ENCODE peak calls at places on chromosomes 12 and 14, in six cellular contexts. One of them, this sample, is unnamed.

GRCh38 chr14:99430491-99430890 is 50.2 kb downstream of the SETD3 start:
- DNase-seq in natural killer cell: peak; percentile 33
- DNase-seq in psoas muscle: no peak
- DNase-seq in epithelial cell of esophagus: peak; percentile 28
- DNase-seq in CD8-positive, alpha-beta T cell: peak; percentile 31
- DNase-seq in tibial nerve: no peak
- DNase-seq in this sample: no peak

GRCh38 chr14:54622189-54622958 is 55.4 kb downstream of the SAMD4A start:
- DNase-seq in CD8-positive, alpha-beta T cell: no peak
- DNase-seq in epithelial cell of esophagus: peak; percentile 32
- DNase-seq in tibial nerve: no peak
- DNase-seq in psoas muscle: no peak
- DNase-seq in natural killer cell: no peak
- DNase-seq in this sample: no peak

GRCh38 chr12:18462437-18462836 is 201.1 kb downstream of the PIK3C2G start:
- DNase-seq in CD8-positive, alpha-beta T cell: no peak
- DNase-seq in epithelial cell of esophagus: peak; percentile 27
- DNase-seq in psoas muscle: no peak
- DNase-seq in natural killer cell: no peak
- DNase-seq in tibial nerve: no peak
- DNase-seq in this sample: no peak

GRCh38 chr14:92511472-92512247 is 1.9 kb upstream of the RIN3 start:
- DNase-seq in psoas muscle: no peak
- DNase-seq in natural killer cell: no peak
- DNase-seq in CD8-positive, alpha-beta T cell: no peak
- DNase-seq in epithelial cell of esophagus: peak; percentile 91
- DNase-seq in tibial nerve: no peak
- DNase-seq in this sample: no peak

GRCh38 chr14:100072783-100073346 is 7.6 kb downstream of the EVL start:
- DNase-seq in natural killer cell: peak; percentile 46
- DNase-seq in psoas muscle: no peak
- DNase-seq in epithelial cell of esophagus: peak; percentile 86
- DNase-seq in CD8-positive, alpha-beta T cell: peak; percentile 71
- DNase-seq in tibial nerve: no peak
- DNase-seq in this sample: no peak

GRCh38 chr12:47730341-47730744 is 5.1 kb upstream of the ENDOU start:
- DNase-seq in tibial nerve: no peak
- DNase-seq in CD8-positive, alpha-beta T cell: no peak
- DNase-seq in natural killer cell: no peak
- DNase-seq in epithelial cell of esophagus: no peak
- DNase-seq in psoas muscle: no peak
- DNase-seq in this sample: no peak

GRCh38 chr12:52215587-52216031 is 17.4 kb upstream of the KRT7 start:
- DNase-seq in natural killer cell: no peak
- DNase-seq in psoas muscle: no peak
- DNase-seq in tibial nerve: no peak
- DNase-seq in epithelial cell of esophagus: peak; percentile 92
- DNase-seq in CD8-positive, alpha-beta T cell: no peak
- DNase-seq in this sample: no peak

GRCh38 chr14:61533513-61534255 is 161.6 kb upstream of the HIF1A start:
- DNase-seq in tibial nerve: no peak
- DNase-seq in epithelial cell of esophagus: peak; percentile 50
- DNase-seq in natural killer cell: no peak
- DNase-seq in CD8-positive, alpha-beta T cell: no peak
- DNase-seq in psoas muscle: no peak
- DNase-seq in this sample: no peak

GRCh38 chr12:123264642-123265041 is 7.0 kb downstream of the CDK2AP1 start:
- DNase-seq in CD8-positive, alpha-beta T cell: no peak
- DNase-seq in natural killer cell: no peak
- DNase-seq in psoas muscle: no peak
- DNase-seq in tibial nerve: no peak
- DNase-seq in epithelial cell of esophagus: no peak
- DNase-seq in this sample: no peak

GRCh38 chr12:124568431-124569374 is 1.3 kb upstream of the NCOR2 start:
- DNase-seq in natural killer cell: no peak
- DNase-seq in epithelial cell of esophagus: peak; percentile 58
- DNase-seq in tibial nerve: peak; percentile 82
- DNase-seq in CD8-positive, alpha-beta T cell: no peak
- DNase-seq in psoas muscle: peak; percentile 86
- DNase-seq in this sample: no peak

GRCh38 chr12:124284368-124284767 is 10.5 kb upstream of the RFLNA start:
- DNase-seq in tibial nerve: no peak
- DNase-seq in natural killer cell: no peak
- DNase-seq in psoas muscle: no peak
- DNase-seq in epithelial cell of esophagus: no peak
- DNase-seq in CD8-positive, alpha-beta T cell: no peak
- DNase-seq in this sample: no peak

GRCh38 chr14:54627718-54628345 is 60.9 kb downstream of the SAMD4A start:
- DNase-seq in natural killer cell: no peak
- DNase-seq in epithelial cell of esophagus: no peak
- DNase-seq in psoas muscle: peak; percentile 70
- DNase-seq in CD8-positive, alpha-beta T cell: peak; percentile 36
- DNase-seq in tibial nerve: peak; percentile 55
- DNase-seq in this sample: no peak

GRCh38 chr12:115710104-115710564 is 567.4 kb downstream of the MED13L start:
- DNase-seq in natural killer cell: no peak
- DNase-seq in CD8-positive, alpha-beta T cell: no peak
- DNase-seq in tibial nerve: peak; percentile 17
- DNase-seq in epithelial cell of esophagus: peak; percentile 5
- DNase-seq in psoas muscle: no peak
- DNase-seq in this sample: no peak

GRCh38 chr12:7935464-7935772 is 569 bp downstream of the SLC2A3 start:
- DNase-seq in CD8-positive, alpha-beta T cell: peak; percentile 24
- DNase-seq in epithelial cell of esophagus: no peak
- DNase-seq in natural killer cell: no peak
- DNase-seq in tibial nerve: no peak
- DNase-seq in psoas muscle: no peak
- DNase-seq in this sample: no peak

GRCh38 chr14:77198576-77198975 is 17.0 kb downstream of the TMEM63C start:
- DNase-seq in epithelial cell of esophagus: no peak
- DNase-seq in psoas muscle: no peak
- DNase-seq in CD8-positive, alpha-beta T cell: no peak
- DNase-seq in tibial nerve: no peak
- DNase-seq in natural killer cell: no peak
- DNase-seq in this sample: no peak

GRCh38 chr12:52220456-52220855 is 12.6 kb upstream of the KRT7 start:
- DNase-seq in tibial nerve: no peak
- DNase-seq in epithelial cell of esophagus: no peak
- DNase-seq in psoas muscle: no peak
- DNase-seq in CD8-positive, alpha-beta T cell: no peak
- DNase-seq in natural killer cell: no peak
- DNase-seq in this sample: no peak

GRCh38 chr12:127107744-127108143 is 1159.2 kb upstream of the TMEM132C start:
- DNase-seq in tibial nerve: no peak
- DNase-seq in epithelial cell of esophagus: peak; percentile 92
- DNase-seq in psoas muscle: no peak
- DNase-seq in CD8-positive, alpha-beta T cell: no peak
- DNase-seq in natural killer cell: no peak
- DNase-seq in this sample: no peak

GRCh38 chr12:132517013-132517739 is 27.2 kb downstream of the FBRSL1 start:
- DNase-seq in psoas muscle: no peak
- DNase-seq in epithelial cell of esophagus: no peak
- DNase-seq in tibial nerve: no peak
- DNase-seq in CD8-positive, alpha-beta T cell: no peak
- DNase-seq in natural killer cell: no peak
- DNase-seq in this sample: no peak

GRCh38 chr12:124994435-124994975 is 1.1 kb downstream of the BRI3BP start:
- DNase-seq in tibial nerve: no peak
- DNase-seq in CD8-positive, alpha-beta T cell: no peak
- DNase-seq in natural killer cell: no peak
- DNase-seq in epithelial cell of esophagus: peak; percentile 21
- DNase-seq in psoas muscle: no peak
- DNase-seq in this sample: no peak

GRCh38 chr12:120343692-120344091 is 16.1 kb upstream of the PLA2G1B start:
- DNase-seq in natural killer cell: no peak
- DNase-seq in epithelial cell of esophagus: no peak
- DNase-seq in psoas muscle: no peak
- DNase-seq in tibial nerve: no peak
- DNase-seq in CD8-positive, alpha-beta T cell: no peak
- DNase-seq in this sample: no peak

GRCh38 chr14:89427426-89428162 is 10.6 kb upstream of the FOXN3 start:
- DNase-seq in psoas muscle: no peak
- DNase-seq in natural killer cell: no peak
- DNase-seq in epithelial cell of esophagus: no peak
- DNase-seq in CD8-positive, alpha-beta T cell: no peak
- DNase-seq in tibial nerve: no peak
- DNase-seq in this sample: no peak

GRCh38 chr12:5059358-5059757 is 15.7 kb downstream of the KCNA5 start:
- DNase-seq in psoas muscle: no peak
- DNase-seq in natural killer cell: no peak
- DNase-seq in epithelial cell of esophagus: no peak
- DNase-seq in tibial nerve: no peak
- DNase-seq in CD8-positive, alpha-beta T cell: no peak
- DNase-seq in this sample: no peak

GRCh38 chr12:127271776-127272175 is 995.2 kb upstream of the TMEM132C start:
- DNase-seq in epithelial cell of esophagus: no peak
- DNase-seq in natural killer cell: no peak
- DNase-seq in psoas muscle: no peak
- DNase-seq in tibial nerve: no peak
- DNase-seq in CD8-positive, alpha-beta T cell: no peak
- DNase-seq in this sample: no peak

GRCh38 chr12:32568241-32568640 is 110.9 kb upstream of the DNM1L start:
- DNase-seq in psoas muscle: no peak
- DNase-seq in epithelial cell of esophagus: peak; percentile 95
- DNase-seq in natural killer cell: no peak
- DNase-seq in CD8-positive, alpha-beta T cell: no peak
- DNase-seq in tibial nerve: no peak
- DNase-seq in this sample: no peak

GRCh38 chr14:21191261-21191808 is 35.5 kb upstream of the OR5AU1 start:
- DNase-seq in CD8-positive, alpha-beta T cell: no peak
- DNase-seq in psoas muscle: no peak
- DNase-seq in tibial nerve: no peak
- DNase-seq in epithelial cell of esophagus: no peak
- DNase-seq in natural killer cell: no peak
- DNase-seq in this sample: no peak

GRCh38 chr14:51147183-51147582 is 52.3 kb upstream of the TRIM9 start:
- DNase-seq in psoas muscle: no peak
- DNase-seq in tibial nerve: peak; percentile 22
- DNase-seq in CD8-positive, alpha-beta T cell: no peak
- DNase-seq in epithelial cell of esophagus: no peak
- DNase-seq in natural killer cell: no peak
- DNase-seq in this sample: no peak

GRCh38 chr14:56378474-56378873 is 201.1 kb upstream of the TMEM260 start:
- DNase-seq in tibial nerve: no peak
- DNase-seq in psoas muscle: no peak
- DNase-seq in CD8-positive, alpha-beta T cell: no peak
- DNase-seq in natural killer cell: no peak
- DNase-seq in epithelial cell of esophagus: peak; percentile 80
- DNase-seq in this sample: no peak

DNA sequence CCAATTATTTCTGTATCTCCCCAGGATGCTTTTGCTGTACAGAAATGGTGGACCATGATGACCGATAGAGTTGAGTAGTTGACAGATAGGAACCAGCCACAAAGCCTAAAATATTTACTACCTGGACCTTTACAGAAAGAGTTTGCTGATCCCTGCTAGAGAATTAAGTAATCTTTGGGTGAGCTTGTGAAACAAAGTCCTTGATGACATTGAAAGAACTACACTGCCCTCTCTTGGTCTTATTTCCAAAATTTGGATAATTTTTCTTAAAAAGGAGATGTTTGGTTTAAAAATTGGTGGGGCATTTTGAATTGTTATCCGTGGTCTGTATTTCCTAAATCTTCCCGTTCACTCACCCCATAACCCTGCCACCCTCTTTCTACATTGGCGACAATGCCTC is 13.7 kb upstream of the TCTN1 start:
- DNase-seq in CD8-positive, alpha-beta T cell: no peak
- DNase-seq in epithelial cell of esophagus: peak; percentile 70
- DNase-seq in natural killer cell: no peak
- DNase-seq in psoas muscle: no peak
- DNase-seq in tibial nerve: no peak
- DNase-seq in this sample: no peak
- TF ChIP-seq CTCF in CD8-positive, alpha-beta T cell: peak; percentile 56
- TF ChIP-seq CTCF in epithelial cell of esophagus: peak; percentile 18
- TF ChIP-seq CTCF in natural killer cell: peak; percentile 55
- TF ChIP-seq CTCF in psoas muscle: peak; percentile 46
- TF ChIP-seq CTCF in tibial nerve: peak; percentile 40
- TF ChIP-seq CTCF in this sample: peak; percentile 35

GRCh38 chr14:75793806-75794205 is 132.8 kb downstream of the TTLL5 start:
- DNase-seq in epithelial cell of esophagus: no peak
- DNase-seq in tibial nerve: no peak
- DNase-seq in CD8-positive, alpha-beta T cell: no peak
- DNase-seq in psoas muscle: no peak
- DNase-seq in natural killer cell: no peak
- DNase-seq in this sample: no peak
- TF ChIP-seq CTCF in epithelial cell of esophagus: no peak
- TF ChIP-seq CTCF in tibial nerve: no peak
- TF ChIP-seq CTCF in CD8-positive, alpha-beta T cell: no peak
- TF ChIP-seq CTCF in psoas muscle: no peak
- TF ChIP-seq CTCF in natural killer cell: no peak
- TF ChIP-seq CTCF in this sample: no peak

GRCh38 chr12:50222275-50222783 is 55.2 kb upstream of the CERS5 start:
- DNase-seq in CD8-positive, alpha-beta T cell: no peak
- DNase-seq in epithelial cell of esophagus: peak; percentile 86
- DNase-seq in tibial nerve: peak; percentile 65
- DNase-seq in psoas muscle: no peak
- DNase-seq in natural killer cell: no peak
- DNase-seq in this sample: no peak
- TF ChIP-seq CTCF in CD8-positive, alpha-beta T cell: no peak
- TF ChIP-seq CTCF in epithelial cell of esophagus: peak; percentile 54
- TF ChIP-seq CTCF in tibial nerve: peak; percentile 13
- TF ChIP-seq CTCF in psoas muscle: peak; percentile 36
- TF ChIP-seq CTCF in natural killer cell: no peak
- TF ChIP-seq CTCF in this sample: no peak

GRCh38 chr14:35533357-35534129 is 421 bp upstream of the INSM2 start:
- DNase-seq in tibial nerve: no peak
- DNase-seq in epithelial cell of esophagus: peak; percentile 76
- DNase-seq in natural killer cell: no peak
- DNase-seq in psoas muscle: peak; percentile 69
- DNase-seq in CD8-positive, alpha-beta T cell: peak; percentile 47
- DNase-seq in this sample: peak; percentile 68
- TF ChIP-seq CTCF in tibial nerve: no peak
- TF ChIP-seq CTCF in epithelial cell of esophagus: no peak
- TF ChIP-seq CTCF in natural killer cell: no peak
- TF ChIP-seq CTCF in psoas muscle: no peak
- TF ChIP-seq CTCF in CD8-positive, alpha-beta T cell: no peak
- TF ChIP-seq CTCF in this sample: no peak

DNA sequence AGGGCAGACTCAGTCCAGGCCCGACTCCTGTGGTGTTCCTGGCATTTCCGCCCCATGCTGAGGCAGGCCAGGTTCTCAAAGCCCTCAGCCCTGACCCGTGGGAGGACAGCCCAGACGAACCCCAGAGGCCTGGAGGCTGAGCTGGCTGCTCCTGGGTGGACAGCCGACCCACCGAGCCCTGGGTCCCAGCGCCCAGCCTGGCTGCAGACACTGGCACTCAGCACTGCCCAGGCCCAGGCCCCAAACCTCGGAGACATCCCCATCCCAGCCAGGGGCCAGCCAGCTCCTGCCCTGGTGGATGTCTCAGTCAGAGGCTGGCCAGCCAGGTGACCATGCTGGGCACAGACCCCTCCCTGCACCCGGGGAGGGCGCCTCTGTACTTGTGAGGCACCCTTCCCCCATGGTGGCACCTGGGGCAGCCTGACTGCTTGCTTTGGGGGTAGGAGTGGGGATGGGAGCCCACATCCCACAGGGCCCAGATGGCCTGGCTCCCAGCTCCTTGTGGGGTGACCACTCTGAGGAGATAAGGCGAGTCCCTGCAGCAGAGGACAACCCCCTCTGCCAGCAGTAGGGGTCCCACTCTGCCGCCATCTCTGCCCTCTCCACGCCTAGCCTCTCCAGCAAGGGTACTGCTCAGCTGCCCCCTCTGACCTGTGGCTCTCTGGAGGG is 1.4 kb downstream of the PLD4 start:
- DNase-seq in CD8-positive, alpha-beta T cell: no peak
- DNase-seq in psoas muscle: no peak
- DNase-seq in tibial nerve: no peak
- DNase-seq in natural killer cell: no peak
- DNase-seq in epithelial cell of esophagus: no peak
- DNase-seq in this sample: no peak
- TF ChIP-seq CTCF in CD8-positive, alpha-beta T cell: no peak
- TF ChIP-seq CTCF in psoas muscle: no peak
- TF ChIP-seq CTCF in tibial nerve: no peak
- TF ChIP-seq CTCF in natural killer cell: no peak
- TF ChIP-seq CTCF in epithelial cell of esophagus: no peak
- TF ChIP-seq CTCF in this sample: no peak

This sample was measured in progenitor cell of endocrine pancreas.